ENCODE peak calls at places on chromosomes 2 and 18, in five cellular contexts. One of them, this sample, is unnamed.

GRCh38 chr2:99974966-99975365 is 167.4 kb downstream of the AFF3 start:
- DNase-seq in HCT116: no peak
- DNase-seq in bronchial epithelial cell: peak
- DNase-seq in osteoblast: no peak
- DNase-seq in tibial artery: no peak
- DNase-seq in this sample: no peak

GRCh38 chr18:35024965-35025364 is 16.2 kb upstream of the MAPRE2 start:
- DNase-seq in HCT116: no peak
- DNase-seq in bronchial epithelial cell: peak
- DNase-seq in osteoblast: no peak
- DNase-seq in tibial artery: peak
- DNase-seq in this sample: peak

GRCh38 chr2:19733951-19734425 is 167.8 kb downstream of the TTC32 start:
- DNase-seq in HCT116: no peak
- DNase-seq in bronchial epithelial cell: no peak
- DNase-seq in osteoblast: peak
- DNase-seq in tibial artery: no peak
- DNase-seq in this sample: no peak

GRCh38 chr2:231036131-231036530 is 1.2 kb upstream of the C2orf72 start:
- DNase-seq in HCT116: no peak
- DNase-seq in bronchial epithelial cell: no peak
- DNase-seq in osteoblast: no peak
- DNase-seq in tibial artery: no peak
- DNase-seq in this sample: no peak

GRCh38 chr18:11974741-11975325 is 6.5 kb upstream of the IMPA2 start:
- DNase-seq in HCT116: no peak
- DNase-seq in bronchial epithelial cell: no peak
- DNase-seq in osteoblast: no peak
- DNase-seq in tibial artery: no peak
- DNase-seq in this sample: no peak

GRCh38 chr2:7813541-7814310 is 868.1 kb upstream of the ID2 start:
- DNase-seq in HCT116: no peak
- DNase-seq in bronchial epithelial cell: no peak
- DNase-seq in osteoblast: no peak
- DNase-seq in tibial artery: no peak
- DNase-seq in this sample: no peak

GRCh38 chr18:75981102-75981501 is 513.9 kb downstream of the ZNF516 start:
- DNase-seq in HCT116: no peak
- DNase-seq in bronchial epithelial cell: no peak
- DNase-seq in osteoblast: no peak
- DNase-seq in tibial artery: no peak
- DNase-seq in this sample: no peak

GRCh38 chr2:62511636-62512035 is 5.6 kb upstream of the TMEM17 start:
- DNase-seq in HCT116: no peak
- DNase-seq in bronchial epithelial cell: no peak
- DNase-seq in osteoblast: no peak
- DNase-seq in tibial artery: no peak
- DNase-seq in this sample: no peak

GRCh38 chr2:203105996-203106395 is 91.3 kb downstream of the NBEAL1 start:
- DNase-seq in HCT116: no peak
- DNase-seq in bronchial epithelial cell: peak
- DNase-seq in osteoblast: no peak
- DNase-seq in tibial artery: no peak
- DNase-seq in this sample: no peak

GRCh38 chr2:239291505-239292350 is 109.1 kb downstream of the HDAC4 start:
- DNase-seq in HCT116: no peak
- DNase-seq in bronchial epithelial cell: no peak
- DNase-seq in osteoblast: peak
- DNase-seq in tibial artery: peak
- DNase-seq in this sample: no peak

GRCh38 chr2:231410293-231411004 is 14.9 kb downstream of the B3GNT7 start:
- DNase-seq in HCT116: no peak
- DNase-seq in bronchial epithelial cell: no peak
- DNase-seq in osteoblast: no peak
- DNase-seq in tibial artery: no peak
- DNase-seq in this sample: no peak

GRCh38 chr18:67359868-67360838 is 156.4 kb downstream of the DSEL start:
- DNase-seq in HCT116: no peak
- DNase-seq in bronchial epithelial cell: peak
- DNase-seq in osteoblast: peak
- DNase-seq in tibial artery: peak
- DNase-seq in this sample: peak

GRCh38 chr2:57448816-57449215 is 597.8 kb upstream of the VRK2 start:
- DNase-seq in HCT116: no peak
- DNase-seq in bronchial epithelial cell: no peak
- DNase-seq in osteoblast: no peak
- DNase-seq in tibial artery: no peak
- DNase-seq in this sample: no peak

GRCh38 chr2:46803551-46803885 is 112.1 kb downstream of the MCFD2 start:
- DNase-seq in HCT116: no peak
- DNase-seq in bronchial epithelial cell: no peak
- DNase-seq in osteoblast: no peak
- DNase-seq in tibial artery: no peak
- DNase-seq in this sample: peak

GRCh38 chr2:230416061-230416721 is at the start of gene SP100:
- DNase-seq in HCT116: peak
- DNase-seq in bronchial epithelial cell: peak
- DNase-seq in osteoblast: peak
- DNase-seq in tibial artery: peak
- DNase-seq in this sample: peak

GRCh38 chr18:10015288-10015701 is 101.5 kb downstream of the VAPA start:
- DNase-seq in HCT116: no peak
- DNase-seq in bronchial epithelial cell: peak
- DNase-seq in osteoblast: no peak
- DNase-seq in tibial artery: no peak
- DNase-seq in this sample: peak

GRCh38 chr2:68747918-68748317 is 13.3 kb downstream of the ARHGAP25 start:
- DNase-seq in HCT116: no peak
- DNase-seq in bronchial epithelial cell: no peak
- DNase-seq in osteoblast: no peak
- DNase-seq in tibial artery: no peak
- DNase-seq in this sample: peak

GRCh38 chr2:176164803-176165597 is 7.9 kb downstream of the HOXD3 start:
- DNase-seq in HCT116: no peak
- DNase-seq in bronchial epithelial cell: no peak
- DNase-seq in osteoblast: no peak
- DNase-seq in tibial artery: no peak
- DNase-seq in this sample: no peak

GRCh38 chr2:43227830-43228280 is 1.4 kb upstream of the ZFP36L2 start:
- DNase-seq in HCT116: no peak
- DNase-seq in bronchial epithelial cell: no peak
- DNase-seq in osteoblast: no peak
- DNase-seq in tibial artery: no peak
- DNase-seq in this sample: no peak
- TF ChIP-seq CTCF in HCT116: peak
- TF ChIP-seq CTCF in bronchial epithelial cell: peak
- TF ChIP-seq CTCF in osteoblast: peak
- TF ChIP-seq CTCF in tibial artery: no peak
- TF ChIP-seq CTCF in this sample: peak

DNA sequence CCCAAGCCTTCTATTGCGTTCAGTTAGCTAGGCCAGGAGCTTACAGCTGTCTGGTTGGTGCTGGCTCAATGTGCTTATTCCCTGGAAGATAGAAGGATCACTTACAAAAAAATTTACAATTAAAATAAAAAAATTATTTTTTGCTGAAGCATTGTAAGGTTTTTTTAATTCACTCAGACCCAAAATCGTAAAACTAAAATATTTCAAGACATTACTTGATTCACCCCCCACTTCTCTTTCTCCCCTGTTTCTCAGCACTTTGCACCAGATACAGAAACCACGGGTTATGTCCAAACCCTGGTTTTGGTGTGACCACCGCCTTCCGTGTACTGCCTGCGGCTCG is 901 bp upstream of the PTPRM start:
- DNase-seq in HCT116: no peak
- DNase-seq in bronchial epithelial cell: no peak
- DNase-seq in osteoblast: peak
- DNase-seq in tibial artery: no peak
- DNase-seq in this sample: no peak
- H3K4me3 ChIP-seq in HCT116: no peak
- H3K4me3 ChIP-seq in bronchial epithelial cell: peak
- H3K4me3 ChIP-seq in osteoblast: peak
- H3K4me3 ChIP-seq in tibial artery: peak
- H3K4me3 ChIP-seq in this sample: peak

GRCh38 chr2:173493874-173494273 is 139.2 kb downstream of the CDCA7 start:
- DNase-seq in HCT116: no peak
- DNase-seq in bronchial epithelial cell: no peak
- DNase-seq in osteoblast: no peak
- DNase-seq in tibial artery: no peak
- DNase-seq in this sample: no peak
- TF ChIP-seq CTCF in HCT116: no peak
- TF ChIP-seq CTCF in bronchial epithelial cell: peak
- TF ChIP-seq CTCF in osteoblast: peak
- TF ChIP-seq CTCF in tibial artery: no peak
- TF ChIP-seq CTCF in this sample: no peak

GRCh38 chr18:43129946-43130523 is 14.6 kb upstream of the RIT2 start:
- DNase-seq in HCT116: no peak
- DNase-seq in bronchial epithelial cell: no peak
- DNase-seq in osteoblast: no peak
- DNase-seq in tibial artery: no peak
- DNase-seq in this sample: no peak
- H3K4me3 ChIP-seq in HCT116: no peak
- H3K4me3 ChIP-seq in bronchial epithelial cell: no peak
- H3K4me3 ChIP-seq in osteoblast: peak
- H3K4me3 ChIP-seq in tibial artery: no peak
- H3K4me3 ChIP-seq in this sample: peak

This sample was measured in right atrium auricular region.